ENCODE peak calls at places on chromosomes 1 and 21, in four cellular contexts. X, K, V and A are unnamed samples.

GRCh38 chr1:89271616-89272015 is 1.0 kb downstream of the GBP5 start:
- DNase-seq in X (no peak), K (no peak), V (no peak), A (no peak)

GRCh38 chr1:228985661-228986060 is 250.4 kb downstream of the RHOU start:
- DNase-seq in X (no peak), K (no peak), V (no peak), A (no peak)

GRCh38 chr21:44441041-44441400 is 14.3 kb upstream of the LRRC3 start:
- DNase-seq in X (no peak), K (no peak), V (no peak), A (no peak)

GRCh38 chr21:42125571-42126544 is 54.7 kb downstream of the UMODL1 start:
- DNase-seq in X (peak; percentile 54), K (no peak), V (no peak), A (peak; percentile 39)

GRCh38 chr1:160414836-160415235 is 14.5 kb downstream of the VANGL2 start:
- DNase-seq in X (no peak), K (no peak), V (no peak), A (no peak)

GRCh38 chr21:41626038-41626437 is 118.1 kb upstream of the TMPRSS2 start:
- DNase-seq in X (no peak), K (no peak), V (no peak), A (no peak)

GRCh38 chr1:62590255-62590969 is 6.9 kb upstream of the ANGPTL3 start:
- DNase-seq in X (no peak), K (no peak), V (no peak), A (peak; percentile 13)

GRCh38 chr1:84762664-84763063 is 72.4 kb upstream of the SSX2IP start:
- DNase-seq in X (no peak), K (no peak), V (no peak), A (no peak)

GRCh38 chr1:229155472-229155871 is 115.4 kb upstream of the RAB4A start:
- DNase-seq in X (no peak), K (no peak), V (no peak), A (no peak)

GRCh38 chr1:200237066-200237465 is 172.8 kb downstream of the ZNF281 start:
- DNase-seq in X (no peak), K (no peak), V (no peak), A (no peak)

GRCh38 chr21:46600978-46601377 is 3.9 kb downstream of the S100B start:
- DNase-seq in X (no peak), K (no peak), V (no peak), A (no peak)

DNA sequence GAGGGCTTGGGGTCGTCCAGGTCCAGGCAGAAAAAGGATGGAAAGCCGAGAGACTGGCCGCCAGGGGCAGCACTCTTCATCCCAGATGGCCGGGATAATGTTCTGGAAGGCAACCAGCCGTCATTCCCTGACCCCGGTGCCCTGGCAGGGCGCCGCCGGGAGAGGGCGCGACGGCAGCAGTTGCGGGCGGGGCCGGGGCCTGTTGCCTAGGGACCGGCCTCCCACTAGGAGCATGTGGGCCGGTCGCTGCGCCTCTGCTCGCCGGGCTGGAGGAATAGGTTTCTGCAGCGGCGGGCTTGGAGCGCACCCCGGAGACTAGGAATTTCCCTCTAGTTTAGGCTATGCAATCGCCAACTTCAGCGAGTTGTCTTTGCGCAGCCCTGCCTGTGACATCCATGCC is 11.0 kb downstream of the DMRTB1 start:
- DNase-seq in X (peak; percentile 94), K (peak; percentile 52), V (no peak), A (peak; percentile 42)
- TF ChIP-seq POLR2AphosphoS2 in X (no peak), K (no peak), V (no peak), A (no peak)

DNA sequence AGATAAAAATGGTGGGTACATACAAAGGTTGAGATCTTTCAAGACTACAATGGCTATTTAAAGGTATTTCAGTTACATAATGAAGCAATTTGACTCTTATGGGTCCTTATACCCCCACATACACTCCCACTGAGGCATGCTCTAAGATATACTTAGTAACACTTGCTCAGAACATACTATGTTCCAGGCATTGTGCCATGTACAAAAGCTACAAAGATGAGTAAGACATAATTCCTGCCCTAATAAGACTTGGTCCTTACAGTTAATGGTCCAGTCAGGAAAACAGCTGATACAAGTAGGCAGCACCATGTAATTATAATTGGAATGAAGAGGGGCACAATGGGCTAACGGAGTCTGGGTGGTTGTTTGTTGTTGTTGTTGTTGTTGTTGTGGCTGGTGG is 166.7 kb upstream of the BEND5 start:
- DNase-seq in X (no peak), K (no peak), V (no peak), A (no peak)
- TF ChIP-seq MAX in X (no peak), K (no peak), V (no peak), A (no peak)

DNA sequence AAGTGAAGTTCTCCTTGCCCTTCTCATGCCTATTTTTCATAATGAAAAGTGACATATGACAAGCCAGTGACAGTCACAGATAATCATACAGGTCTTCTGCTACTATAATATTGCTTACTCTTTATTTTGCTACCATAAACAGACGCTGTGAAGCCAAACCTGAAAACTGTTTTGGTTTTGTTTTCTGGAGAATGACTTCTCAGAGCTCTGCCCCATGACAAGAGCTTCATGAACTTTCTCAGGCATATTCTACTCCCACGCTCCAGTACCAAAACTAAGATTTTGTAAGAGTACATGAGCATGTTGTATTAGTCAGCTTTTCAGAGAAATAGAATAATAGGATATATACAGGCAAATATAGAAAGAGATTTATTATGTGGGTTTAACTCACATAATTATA is 64.3 kb upstream of the VTCN1 start:
- DNase-seq in X (no peak), K (no peak), V (no peak), A (no peak)
- TF ChIP-seq POLR2AphosphoS2 in X (no peak), K (no peak), V (no peak), A (no peak)

GRCh38 chr1:100700586-100700985 is 19.0 kb upstream of the VCAM1 start:
- DNase-seq in X (no peak), K (no peak), V (no peak), A (no peak)

GRCh38 chr1:100704473-100704872 is 15.1 kb upstream of the VCAM1 start:
- DNase-seq in X (no peak), K (no peak), V (no peak), A (no peak)

GRCh38 chr1:100703716-100704115 is 15.8 kb upstream of the VCAM1 start:
- DNase-seq in X (no peak), K (no peak), V (no peak), A (no peak)

GRCh38 chr1:100703052-100703451 is 16.5 kb upstream of the VCAM1 start:
- DNase-seq in X (no peak), K (no peak), V (no peak), A (no peak)

GRCh38 chr1:100699744-100700143 is 19.8 kb upstream of the VCAM1 start:
- DNase-seq in X (no peak), K (no peak), V (no peak), A (no peak)
- TF ChIP-seq MAX in X (no peak), K (no peak), V (no peak), A (no peak)

GRCh38 chr1:153141377-153141776 is 9.3 kb downstream of the SPRR2G start:
- DNase-seq in X (no peak), K (no peak), V (no peak), A (no peak)

GRCh38 chr1:153140484-153140883 is 10.2 kb downstream of the SPRR2G start:
- DNase-seq in X (no peak), K (no peak), V (no peak), A (no peak)
- TF ChIP-seq POLR2AphosphoS2 in X (no peak), K (no peak), V (no peak), A (no peak)

DNA sequence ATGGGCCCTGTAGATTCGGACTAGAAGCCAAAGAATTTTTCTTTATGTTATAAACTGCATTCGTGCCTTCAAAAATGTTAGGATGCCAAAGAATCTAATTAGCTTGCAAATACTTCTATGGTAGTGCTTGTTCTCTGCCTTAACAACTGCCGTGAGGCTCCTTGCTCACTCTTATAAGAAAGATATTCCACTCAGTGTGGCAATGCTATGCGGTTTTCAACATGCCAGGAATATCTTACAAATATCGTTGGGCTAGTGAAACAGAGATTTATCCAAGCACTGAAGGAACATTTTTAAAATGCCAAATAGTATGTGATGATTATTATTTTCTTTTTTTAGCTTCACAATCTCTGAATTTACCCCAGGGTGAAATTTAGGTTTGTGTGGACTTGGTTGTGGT is 198.2 kb downstream of the GREM2 start:
- DNase-seq in X (no peak), K (no peak), V (no peak), A (no peak)
- TF ChIP-seq MAX in X (no peak), K (no peak), V (no peak), A (no peak)

GRCh38 chr1:187870567-187870966 is 1041.8 kb downstream of the PLA2G4A start:
- DNase-seq in X (no peak), K (no peak), V (no peak), A (no peak)

GRCh38 chr1:187876775-187877174 is 1048.0 kb downstream of the PLA2G4A start:
- DNase-seq in X (no peak), K (no peak), V (peak; percentile 15), A (no peak)

GRCh38 chr1:187872555-187872954 is 1043.8 kb downstream of the PLA2G4A start:
- DNase-seq in X (no peak), K (no peak), V (no peak), A (no peak)

DNA sequence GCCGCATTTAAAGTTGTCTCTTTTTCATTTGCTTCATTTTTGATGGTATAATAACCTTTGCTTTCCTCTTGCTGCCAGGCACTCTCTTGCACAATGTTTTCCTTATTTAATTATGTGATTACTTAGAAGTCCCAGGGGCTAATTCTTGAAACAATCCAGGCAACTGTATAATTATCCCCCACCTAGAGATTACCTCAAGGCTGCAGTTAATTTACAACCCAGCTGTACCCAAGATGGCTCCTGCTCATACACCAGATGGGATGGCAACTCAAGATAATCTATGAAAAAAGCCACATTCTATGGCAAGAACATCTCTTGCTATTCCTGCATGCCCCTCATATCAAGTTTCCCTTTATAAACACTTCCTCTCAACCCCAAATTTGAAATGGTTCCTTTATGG is 1042.4 kb downstream of the PLA2G4A start:
- DNase-seq in X (no peak), K (no peak), V (no peak), A (no peak)
- TF ChIP-seq POLR2AphosphoS2 in X (no peak), K (no peak), V (no peak), A (no peak)